ENCODE peak calls at places on chromosomes 1 and 21, in four cellular contexts. One of them, this sample, is unnamed.
A peak's percentile ranks its signal among the peaks of the same experiment; 100 is the strongest.

GRCh38 chr1:192435704-192436103 is 118.9 kb downstream of the RGS21 start:
- DNase-seq in ovary: no peak
- DNase-seq in lower lobe of right lung: no peak
- DNase-seq in PC-3: no peak
- DNase-seq in this sample: no peak

GRCh38 chr1:27658951-27659496 is 13.0 kb downstream of the IFI6 start:
- DNase-seq in ovary: no peak
- DNase-seq in PC-3: peak; percentile 64
- DNase-seq in lower lobe of right lung: no peak
- DNase-seq in this sample: no peak

GRCh38 chr21:42049578-42050430 is 21.3 kb upstream of the UMODL1 start:
- DNase-seq in lower lobe of right lung: no peak
- DNase-seq in PC-3: no peak
- DNase-seq in ovary: no peak
- DNase-seq in this sample: peak; percentile 46

GRCh38 chr1:91871994-91872393 is 14.0 kb downstream of the TGFBR3 start:
- DNase-seq in PC-3: peak; percentile 50
- DNase-seq in lower lobe of right lung: no peak
- DNase-seq in ovary: no peak
- DNase-seq in this sample: no peak

GRCh38 chr21:25885880-25886279 is 151.1 kb downstream of the GABPA start:
- DNase-seq in ovary: no peak
- DNase-seq in PC-3: peak; percentile 82
- DNase-seq in lower lobe of right lung: no peak
- DNase-seq in this sample: no peak

GRCh38 chr1:22526098-22526497 is 37.2 kb upstream of the EPHA8 start:
- DNase-seq in PC-3: no peak
- DNase-seq in ovary: no peak
- DNase-seq in lower lobe of right lung: no peak
- DNase-seq in this sample: no peak

GRCh38 chr21:44880762-44881585 is 7.5 kb upstream of the PTTG1IP start:
- DNase-seq in PC-3: peak; percentile 72
- DNase-seq in ovary: no peak
- DNase-seq in lower lobe of right lung: no peak
- DNase-seq in this sample: peak; percentile 38

GRCh38 chr1:168643152-168643551 is 66.7 kb downstream of the XCL1 start:
- DNase-seq in lower lobe of right lung: no peak
- DNase-seq in ovary: no peak
- DNase-seq in PC-3: no peak
- DNase-seq in this sample: no peak

GRCh38 chr1:22712502-22713271 is 2.0 kb downstream of the EPHB2 start:
- DNase-seq in ovary: no peak
- DNase-seq in PC-3: peak; percentile 71
- DNase-seq in lower lobe of right lung: no peak
- DNase-seq in this sample: no peak

GRCh38 chr1:44798481-44799365 is 1.5 kb upstream of the PLK3 start:
- DNase-seq in PC-3: no peak
- DNase-seq in lower lobe of right lung: peak; percentile 47
- DNase-seq in ovary: peak; percentile 50
- DNase-seq in this sample: peak; percentile 65

GRCh38 chr1:2943686-2944260 is 77.5 kb upstream of the ACTRT2 start:
- DNase-seq in PC-3: no peak
- DNase-seq in ovary: no peak
- DNase-seq in lower lobe of right lung: peak; percentile 32
- DNase-seq in this sample: peak; percentile 40

GRCh38 chr21:41970099-41970391 is 16.2 kb upstream of the C2CD2 start:
- DNase-seq in PC-3: no peak
- DNase-seq in lower lobe of right lung: no peak
- DNase-seq in ovary: no peak
- DNase-seq in this sample: no peak

GRCh38 chr1:30405631-30406212 is 317.7 kb downstream of the MATN1 start:
- DNase-seq in ovary: no peak
- DNase-seq in lower lobe of right lung: no peak
- DNase-seq in PC-3: no peak
- DNase-seq in this sample: peak; percentile 12

GRCh38 chr1:19814244-19814661 is 830 bp downstream of the RNF186 start:
- DNase-seq in lower lobe of right lung: no peak
- DNase-seq in ovary: no peak
- DNase-seq in PC-3: no peak
- DNase-seq in this sample: no peak

GRCh38 chr1:203325418-203326091 is 20.2 kb downstream of the BTG2 start:
- DNase-seq in lower lobe of right lung: peak; percentile 74
- DNase-seq in PC-3: no peak
- DNase-seq in ovary: peak; percentile 73
- DNase-seq in this sample: no peak
- H3K4me1 ChIP-seq in lower lobe of right lung: peaks cover 74% of the 10 kb centered on the region
- H3K4me1 ChIP-seq in PC-3: peaks cover 14% of the 10 kb centered on the region
- H3K4me1 ChIP-seq in ovary: peaks cover 32% of the 10 kb centered on the region
- H3K4me1 ChIP-seq in this sample: no peaks in the 10 kb centered on the region

GRCh38 chr21:46005481-46005881 is 23.9 kb downstream of the COL6A1 start:
- DNase-seq in lower lobe of right lung: no peak
- DNase-seq in PC-3: no peak
- DNase-seq in ovary: peak; percentile 42
- DNase-seq in this sample: no peak

GRCh38 chr21:46008893-46009635 is 27.5 kb downstream of the COL6A1 start:
- DNase-seq in PC-3: no peak
- DNase-seq in lower lobe of right lung: no peak
- DNase-seq in ovary: peak; percentile 39
- DNase-seq in this sample: peak; percentile 32

GRCh38 chr21:46007498-46007868 is 25.9 kb downstream of the COL6A1 start:
- DNase-seq in lower lobe of right lung: no peak
- DNase-seq in ovary: peak; percentile 31
- DNase-seq in PC-3: no peak
- DNase-seq in this sample: no peak

GRCh38 chr21:46005081-46005480 is 23.5 kb downstream of the COL6A1 start:
- DNase-seq in lower lobe of right lung: no peak
- DNase-seq in ovary: peak; percentile 47
- DNase-seq in PC-3: no peak
- DNase-seq in this sample: peak; percentile 75

DNA sequence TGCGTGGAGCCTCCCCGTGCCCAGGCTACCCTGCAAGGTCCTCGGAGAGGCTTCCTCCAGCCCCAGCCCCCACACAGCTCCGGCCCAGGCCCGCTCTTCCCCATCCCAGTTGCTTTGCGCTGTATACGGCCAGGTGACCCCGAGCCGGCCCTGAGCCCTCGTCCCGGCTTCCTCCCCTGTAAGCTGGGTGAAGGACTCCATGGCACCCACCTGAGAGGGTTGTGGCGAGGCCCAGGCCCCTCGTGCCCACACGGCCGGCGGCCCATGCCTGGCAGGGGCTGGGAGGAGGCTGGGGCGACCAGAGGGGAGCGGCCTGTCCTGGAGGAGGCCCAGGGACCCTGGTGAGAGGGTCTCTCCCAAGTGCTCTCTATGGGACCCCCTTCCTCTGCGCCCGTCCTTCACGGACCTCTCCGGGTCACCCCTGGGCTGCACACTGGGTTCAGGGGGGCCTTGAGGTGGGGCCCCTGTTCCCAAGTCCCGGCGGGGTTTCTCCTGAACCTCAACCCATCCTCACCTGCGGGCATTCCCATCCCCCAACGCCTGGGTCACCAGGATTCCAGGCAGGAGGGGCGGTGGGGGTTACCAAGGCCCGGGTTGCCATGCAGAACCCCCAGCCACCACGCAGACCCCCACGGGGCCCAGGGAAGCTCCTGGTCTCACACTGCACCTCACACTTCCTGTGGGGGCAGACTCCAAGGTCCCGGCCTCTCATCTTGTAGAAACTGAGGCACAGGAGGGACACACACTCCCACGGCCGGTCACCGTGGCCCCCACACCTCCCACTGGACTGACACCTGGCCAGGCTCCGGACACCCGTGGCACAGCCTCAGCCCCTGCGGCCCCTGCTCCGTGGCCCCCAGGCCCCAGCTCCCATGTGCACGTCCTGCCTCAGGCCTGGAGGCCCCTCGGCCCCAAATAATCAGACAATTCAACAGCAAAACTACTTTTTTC is 25.3 kb downstream of the COL6A1 start:
- DNase-seq in ovary: peak; percentile 42
- DNase-seq in lower lobe of right lung: peak; percentile 37
- DNase-seq in PC-3: no peak
- DNase-seq in this sample: peak; percentile 42
- H3K4me1 ChIP-seq in ovary: peaks cover 14% of the 10 kb centered on the region
- H3K4me1 ChIP-seq in lower lobe of right lung: no peaks in the 10 kb centered on the region
- H3K4me1 ChIP-seq in PC-3: no peaks in the 10 kb centered on the region
- H3K4me1 ChIP-seq in this sample: no peaks in the 10 kb centered on the region

GRCh38 chr1:244065960-244066388 is 14.9 kb downstream of the ZBTB18 start:
- DNase-seq in ovary: no peak
- DNase-seq in PC-3: peak; percentile 36
- DNase-seq in lower lobe of right lung: no peak
- DNase-seq in this sample: no peak

GRCh38 chr1:244068563-244068962 is 17.5 kb downstream of the ZBTB18 start:
- DNase-seq in lower lobe of right lung: no peak
- DNase-seq in ovary: no peak
- DNase-seq in PC-3: no peak
- DNase-seq in this sample: no peak

GRCh38 chr1:244069499-244069898 is 18.4 kb downstream of the ZBTB18 start:
- DNase-seq in PC-3: no peak
- DNase-seq in lower lobe of right lung: no peak
- DNase-seq in ovary: no peak
- DNase-seq in this sample: no peak

GRCh38 chr1:244066954-244067716 is 16.1 kb downstream of the ZBTB18 start:
- DNase-seq in ovary: no peak
- DNase-seq in lower lobe of right lung: no peak
- DNase-seq in PC-3: no peak
- DNase-seq in this sample: no peak

DNA sequence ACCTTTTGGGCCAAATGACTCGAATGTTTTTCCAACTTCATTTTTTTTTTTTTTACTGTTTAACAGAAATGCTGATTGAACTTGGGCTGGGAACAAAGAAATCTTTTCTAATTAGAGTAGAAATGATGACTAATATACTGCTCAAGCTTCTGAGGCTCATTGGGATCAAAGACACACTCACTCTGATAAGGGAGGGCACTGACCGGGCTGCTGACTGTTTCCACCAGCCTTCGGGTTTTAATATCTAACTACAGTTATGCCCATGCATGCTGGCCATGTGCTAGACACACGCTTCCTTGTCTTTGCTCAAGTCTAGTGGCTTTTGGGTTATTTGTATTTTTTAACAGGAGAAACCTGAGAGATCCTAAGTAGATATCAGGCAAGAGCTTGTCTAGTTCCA is 16.8 kb downstream of the ZBTB18 start:
- DNase-seq in ovary: no peak
- DNase-seq in lower lobe of right lung: no peak
- DNase-seq in PC-3: no peak
- DNase-seq in this sample: no peak
- H3K4me1 ChIP-seq in ovary: no peaks in the 10 kb centered on the region
- H3K4me1 ChIP-seq in lower lobe of right lung: no peaks in the 10 kb centered on the region
- H3K4me1 ChIP-seq in PC-3: no peaks in the 10 kb centered on the region
- H3K4me1 ChIP-seq in this sample: no peaks in the 10 kb centered on the region

GRCh38 chr1:7267493-7267892 is 482.2 kb downstream of the CAMTA1 start:
- DNase-seq in ovary: no peak
- DNase-seq in lower lobe of right lung: no peak
- DNase-seq in PC-3: no peak
- DNase-seq in this sample: no peak
- H3K4me1 ChIP-seq in ovary: no peaks in the 10 kb centered on the region
- H3K4me1 ChIP-seq in lower lobe of right lung: no peaks in the 10 kb centered on the region
- H3K4me1 ChIP-seq in PC-3: peaks cover 34% of the 10 kb centered on the region
- H3K4me1 ChIP-seq in this sample: no peaks in the 10 kb centered on the region

DNA sequence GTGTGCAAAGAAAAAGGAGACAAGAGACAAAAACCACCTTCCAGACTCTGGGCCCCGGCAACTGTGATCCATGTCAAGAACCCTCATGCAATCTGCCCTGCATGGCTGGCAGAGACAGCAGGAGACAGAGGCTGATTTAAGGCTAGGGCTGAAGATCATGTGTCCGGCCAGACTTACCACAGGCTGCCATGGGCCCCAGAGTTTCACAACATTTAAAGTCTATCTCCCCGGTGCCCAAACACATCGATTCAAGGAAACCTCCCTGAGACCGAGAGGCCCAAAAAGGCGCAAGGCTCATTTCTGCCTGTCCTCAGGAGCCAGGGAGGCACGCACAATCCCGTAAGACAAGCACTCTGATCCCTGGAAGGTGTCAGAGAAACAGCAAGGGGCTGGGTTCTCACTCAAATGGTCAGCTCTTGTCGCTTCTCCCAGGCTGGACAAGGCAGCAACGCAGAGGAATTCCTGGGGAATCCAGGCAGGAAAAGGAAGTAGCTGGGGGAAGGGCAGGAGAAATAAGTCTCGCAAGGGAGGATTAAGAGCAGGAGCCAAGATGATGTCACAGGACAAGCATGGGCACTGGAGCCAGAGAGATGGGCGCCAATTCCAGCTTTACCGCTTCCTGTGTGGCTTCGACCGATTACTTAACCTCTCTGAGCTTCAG is 70.7 kb downstream of the SSBP3 start:
- DNase-seq in PC-3: peak; percentile 33
- DNase-seq in lower lobe of right lung: no peak
- DNase-seq in ovary: peak; percentile 72
- DNase-seq in this sample: peak; percentile 81
- H3K4me1 ChIP-seq in PC-3: peaks cover 3% of the 10 kb centered on the region
- H3K4me1 ChIP-seq in lower lobe of right lung: peaks cover 84% of the 10 kb centered on the region
- H3K4me1 ChIP-seq in ovary: peaks cover 63% of the 10 kb centered on the region
- H3K4me1 ChIP-seq in this sample: no peaks in the 10 kb centered on the region

GRCh38 chr1:12148160-12148957 is 18.4 kb upstream of the TNFRSF1B start:
- DNase-seq in ovary: no peak
- DNase-seq in PC-3: peak; percentile 17
- DNase-seq in lower lobe of right lung: no peak
- DNase-seq in this sample: no peak
- H3K4me1 ChIP-seq in ovary: peaks cover 8% of the 10 kb centered on the region
- H3K4me1 ChIP-seq in PC-3: peaks cover 24% of the 10 kb centered on the region
- H3K4me1 ChIP-seq in lower lobe of right lung: peaks cover 91% of the 10 kb centered on the region
- H3K4me1 ChIP-seq in this sample: no peaks in the 10 kb centered on the region

GRCh38 chr1:15337656-15338402 is 71.9 kb upstream of the EFHD2 start:
- DNase-seq in PC-3: peak; percentile 87
- DNase-seq in ovary: no peak
- DNase-seq in lower lobe of right lung: peak; percentile 37
- DNase-seq in this sample: peak; percentile 76
- H3K4me1 ChIP-seq in PC-3: peaks cover 41% of the 10 kb centered on the region
- H3K4me1 ChIP-seq in ovary: no peaks in the 10 kb centered on the region
- H3K4me1 ChIP-seq in lower lobe of right lung: peaks cover 23% of the 10 kb centered on the region
- H3K4me1 ChIP-seq in this sample: no peaks in the 10 kb centered on the region

GRCh38 chr1:224492632-224493031 is 58.0 kb upstream of the WDR26 start:
- DNase-seq in PC-3: no peak
- DNase-seq in ovary: no peak
- DNase-seq in lower lobe of right lung: no peak
- DNase-seq in this sample: no peak
- H3K4me1 ChIP-seq in PC-3: peaks cover 32% of the 10 kb centered on the region
- H3K4me1 ChIP-seq in ovary: no peaks in the 10 kb centered on the region
- H3K4me1 ChIP-seq in lower lobe of right lung: peaks cover 2% of the 10 kb centered on the region
- H3K4me1 ChIP-seq in this sample: no peaks in the 10 kb centered on the region

GRCh38 chr1:154465621-154466020 is 36.4 kb upstream of the TDRD10 start:
- DNase-seq in lower lobe of right lung: no peak
- DNase-seq in ovary: no peak
- DNase-seq in PC-3: no peak
- DNase-seq in this sample: peak; percentile 19
- H3K4me1 ChIP-seq in lower lobe of right lung: peaks cover 50% of the 10 kb centered on the region
- H3K4me1 ChIP-seq in ovary: peaks cover 4% of the 10 kb centered on the region
- H3K4me1 ChIP-seq in PC-3: peaks cover 9% of the 10 kb centered on the region
- H3K4me1 ChIP-seq in this sample: no peaks in the 10 kb centered on the region

GRCh38 chr1:54884768-54885167 is 2.2 kb downstream of the DHCR24 start:
- DNase-seq in PC-3: no peak
- DNase-seq in ovary: no peak
- DNase-seq in lower lobe of right lung: no peak
- DNase-seq in this sample: no peak
- H3K4me1 ChIP-seq in PC-3: peaks cover 56% of the 10 kb centered on the region
- H3K4me1 ChIP-seq in ovary: peaks cover 11% of the 10 kb centered on the region
- H3K4me1 ChIP-seq in lower lobe of right lung: peaks cover 18% of the 10 kb centered on the region
- H3K4me1 ChIP-seq in this sample: no peaks in the 10 kb centered on the region

This sample was measured in aorta.